ENCODE peak calls at places on chromosomes 16 and 17, in five cellular contexts. S, N, G, W and X are unnamed samples.

GRCh38 chr16:13325396-13325795 is 424.0 kb downstream of the SHISA9 start:
- DNase-seq in G (no peak), N (no peak), S (no peak), W (no peak), X (no peak)

GRCh38 chr17:76683921-76684745 is 26.6 kb downstream of the MXRA7 start:
- DNase-seq in W (no peak), N (no peak), S (no peak), G (no peak), X (no peak)

GRCh38 chr17:73043686-73044581 is 48.6 kb downstream of the SLC39A11 start:
- DNase-seq in N (no peak), W (no peak), G (no peak), S (peak; percentile 84), X (no peak)

GRCh38 chr17:6755731-6756184 is at the start of gene XAF1:
- DNase-seq in W (peak; percentile 35), N (peak; percentile 55), G (no peak), S (peak; percentile 63), X (no peak)

GRCh38 chr16:65312795-65313194 is 190.9 kb upstream of the CDH11 start:
- DNase-seq in G (no peak), W (no peak), S (peak; percentile 85), N (no peak), X (no peak)

GRCh38 chr17:53516643-53517042 is 306.1 kb upstream of the KIF2B start:
- DNase-seq in S (no peak), W (no peak), G (peak; percentile 8), N (no peak), X (no peak)

GRCh38 chr17:4583206-4583605 is 1.1 kb upstream of the SMTNL2 start:
- DNase-seq in G (no peak), N (no peak), W (no peak), S (no peak), X (no peak)

GRCh38 chr17:16121915-16122314 is 93.4 kb downstream of the NCOR1 start:
- DNase-seq in G (no peak), S (no peak), W (no peak), N (no peak), X (no peak)

GRCh38 chr16:20901441-20902112 is 1.0 kb downstream of the LYRM1 start:
- DNase-seq in S (peak; percentile 52), G (peak; percentile 78), W (peak; percentile 59), N (peak; percentile 69), X (peak; percentile 89)

GRCh38 chr16:87895641-87896141 is 26.4 kb upstream of the SLC7A5 start:
- DNase-seq in W (peak; percentile 38), S (peak; percentile 88), N (peak; percentile 35), G (no peak), X (no peak)

GRCh38 chr16:17277981-17278381 is 192.8 kb downstream of the XYLT1 start:
- DNase-seq in N (peak; percentile 73), G (peak; percentile 44), W (no peak), S (no peak), X (no peak)

GRCh38 chr17:79781012-79781665 is 3.2 kb downstream of the CBX2 start:
- DNase-seq in S (no peak), G (no peak), W (no peak), N (no peak), X (no peak)

GRCh38 chr16:72442381-72443158 is 270.6 kb upstream of the PMFBP1 start:
- DNase-seq in W (no peak), G (no peak), N (no peak), S (no peak), X (no peak)

GRCh38 chr17:32755045-32755805 is 121.7 kb downstream of the MYO1D start:
- DNase-seq in W (no peak), N (no peak), S (peak; percentile 62), G (peak; percentile 24), X (peak; percentile 70)

GRCh38 chr17:5234645-5235576 is at the start of gene SCIMP:
- DNase-seq in N (peak; percentile 32), G (no peak), S (no peak), W (peak; percentile 31), X (no peak)

GRCh38 chr17:80716986-80717385 is 172.3 kb downstream of the RPTOR start:
- DNase-seq in W (no peak), N (no peak), G (no peak), S (peak; percentile 66), X (no peak)

GRCh38 chr16:88685156-88686061 is 898 bp downstream of the SNAI3 start:
- DNase-seq in S (peak; percentile 51), N (no peak), G (peak; percentile 72), W (no peak), X (no peak)

GRCh38 chr16:66324785-66325184 is 41.7 kb upstream of the CDH5 start:
- DNase-seq in G (peak; percentile 53), S (peak; percentile 6), N (peak; percentile 33), W (no peak), X (no peak)

GRCh38 chr16:19382887-19383816 is 34.5 kb upstream of the TMC5 start:
- DNase-seq in S (no peak), N (no peak), W (no peak), G (no peak), X (no peak)

GRCh38 chr17:82960419-82961271 is 118.8 kb upstream of the METRNL start:
- DNase-seq in N (peak; percentile 13), W (no peak), S (no peak), G (no peak), X (no peak)

GRCh38 chr16:74888227-74888862 is 96.6 kb downstream of the WDR59 start:
- DNase-seq in G (no peak), S (no peak), N (no peak), W (no peak), X (no peak)

GRCh38 chr17:50946891-50947843 is 81.0 kb upstream of the TOB1 start:
- DNase-seq in W (no peak), S (no peak), G (no peak), N (peak; percentile 55), X (no peak)

GRCh38 chr16:57704011-57704904 is 9.7 kb downstream of the DRC7 start:
- DNase-seq in N (no peak), G (peak; percentile 57), S (no peak), W (no peak), X (no peak)

GRCh38 chr17:74213897-74214386 is 571 bp downstream of the TTYH2 start:
- DNase-seq in G (no peak), S (no peak), N (peak; percentile 60), W (no peak), X (no peak)

GRCh38 chr17:40796846-40797245 is 2.9 kb downstream of the KRT28 start:
- DNase-seq in S (no peak), G (no peak), W (no peak), N (no peak), X (no peak)

GRCh38 chr17:81165246-81166032 is at the start of gene PVALEF:
- DNase-seq in W (no peak), S (no peak), G (peak; percentile 76), N (no peak), X (no peak)

GRCh38 chr17:50268632-50269287 is 5.5 kb upstream of the TMEM92 start:
- DNase-seq in N (no peak), W (no peak), G (no peak), S (no peak), X (no peak)

GRCh38 chr16:3161235-3162018 is 26.6 kb upstream of the OR1F1 start:
- DNase-seq in N (peak; percentile 70), G (peak; percentile 30), S (no peak), W (no peak), X (no peak)

GRCh38 chr17:16212793-16213192 is 2.5 kb downstream of the NCOR1 start:
- DNase-seq in G (no peak), S (no peak), W (no peak), N (no peak), X (no peak)

GRCh38 chr16:61968242-61968978 is 67.8 kb downstream of the CDH8 start:
- DNase-seq in G (no peak), N (no peak), S (no peak), W (no peak), X (no peak)

GRCh38 chr16:53974484-53975115 is 270.6 kb downstream of the FTO start:
- DNase-seq in W (no peak), N (no peak), S (no peak), G (no peak), X (no peak)

GRCh38 chr17:81412490-81413093 is 17.3 kb downstream of the BAHCC1 start:
- DNase-seq in G (no peak), N (no peak), W (no peak), S (no peak), X (no peak)

GRCh38 chr16:1184156-1184868 is 31.4 kb downstream of the CACNA1H start:
- DNase-seq in N (no peak), S (no peak), G (no peak), W (no peak), X (no peak)
- TF ChIP-seq CTCF in N (no peak), S (no peak), G (no peak), W (no peak), X (no peak)

GRCh38 chr17:65531508-65532431 is 29.7 kb downstream of the AXIN2 start:
- DNase-seq in N (peak; percentile 47), S (peak; percentile 76), W (no peak), G (peak; percentile 88), X (no peak)
- H3K4me3 ChIP-seq in N (no peak overlapping the region), S (no peak overlapping the region), W (no peak overlapping the region), G (no peak overlapping the region), X (no peak overlapping the region)

DNA sequence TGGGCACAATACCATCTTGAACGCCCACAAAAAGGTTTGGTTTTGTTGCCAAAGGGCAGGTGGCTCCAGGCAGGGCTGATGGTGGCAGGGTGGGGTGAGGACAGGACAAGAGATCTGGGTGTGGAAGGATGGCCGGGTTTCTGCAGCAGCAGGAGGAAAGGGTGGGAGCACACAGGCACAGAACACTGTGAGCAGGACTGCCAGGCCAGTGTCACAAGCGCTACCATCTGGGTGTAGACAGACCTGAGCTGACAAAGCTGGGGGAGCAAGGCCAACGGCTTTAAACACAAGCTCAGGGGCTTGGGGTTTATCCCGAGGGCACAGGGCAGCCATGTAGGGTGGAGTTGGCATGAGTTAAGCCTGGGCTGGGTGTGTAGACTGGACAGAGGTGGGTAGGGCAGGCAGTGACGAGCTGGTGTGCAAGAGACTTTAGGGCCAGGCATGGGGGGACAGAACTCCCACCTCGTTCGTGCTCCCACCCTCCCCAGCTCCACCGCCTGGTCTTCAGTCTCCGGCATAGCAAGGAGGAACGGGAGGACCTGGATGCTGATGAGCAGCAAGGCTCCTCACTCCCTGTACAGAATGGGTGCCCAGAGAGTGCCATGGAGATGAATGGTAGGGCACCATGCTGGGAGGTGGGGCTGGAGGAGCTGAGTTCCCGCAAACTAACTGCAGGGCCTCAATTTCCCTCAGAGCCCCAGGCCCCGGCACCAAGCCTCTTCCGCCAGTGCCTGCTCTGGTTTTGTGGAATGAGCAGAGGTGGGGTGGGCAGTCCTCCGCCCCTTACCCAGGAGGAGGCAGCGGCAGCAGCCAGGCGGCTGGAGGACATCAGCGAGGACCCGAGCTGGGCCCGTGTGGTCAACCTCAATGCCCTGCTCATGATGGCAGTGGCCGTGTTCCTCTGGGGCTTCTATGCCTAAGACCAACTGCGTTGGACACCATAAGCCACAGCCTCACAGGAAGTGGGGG is 7.0 kb downstream of the SLC5A2 start:
- DNase-seq in N (no peak), W (no peak), S (no peak), G (no peak), X (no peak)
- TF ChIP-seq CTCF in N (no peak), W (no peak), S (no peak), G (no peak), X (no peak)

DNA sequence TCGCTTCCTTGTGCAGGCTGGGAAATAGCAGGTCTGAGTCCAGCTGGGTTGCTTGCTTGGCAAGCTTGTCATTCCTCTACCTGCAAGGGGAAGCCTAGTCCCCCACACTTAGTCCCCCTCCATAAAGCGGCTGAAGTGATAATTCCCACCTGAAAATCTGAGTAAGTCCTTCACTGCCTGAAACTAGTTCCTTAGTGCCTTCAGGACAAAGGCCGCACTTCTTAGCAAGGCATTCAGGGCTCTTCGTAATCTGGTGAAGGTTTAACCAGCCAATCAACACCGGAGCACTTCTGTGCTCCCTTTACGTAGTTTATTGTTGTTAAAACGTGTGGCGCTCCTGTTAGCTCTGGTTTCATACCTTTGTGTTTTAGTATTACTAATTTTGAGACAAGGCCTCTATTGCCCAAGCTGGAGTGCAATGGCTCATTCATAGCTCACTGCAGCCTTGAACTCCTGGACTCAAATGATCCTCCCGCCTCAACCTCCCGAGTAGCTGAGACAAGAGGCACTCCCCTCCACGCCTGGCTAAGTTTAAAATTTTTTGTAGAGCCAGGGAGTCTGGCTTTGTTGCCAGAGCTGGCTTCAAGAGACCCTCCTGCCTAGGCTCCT is 841 bp downstream of the PSKH1 start:
- DNase-seq in G (no peak), W (no peak), N (no peak), S (peak; percentile 9), X (no peak)
- H3K4me3 ChIP-seq in G (peak overlapping the region; percentile 99), W (peak overlapping the region; percentile 88), N (peak overlapping the region; percentile 93), S (peak overlapping the region; percentile 92), X (peak overlapping the region; percentile 92)